ENCODE peak calls at places on chromosomes 3 and 15, in six cellular contexts. One of them, this sample, is unnamed. For H3K9me3 and H3K4me1, the result is how much of the 10 kb centered on the place peaks cover.

GRCh38 chr3:139846729-139847128 is 88.3 kb upstream of the CLSTN2 start:
- DNase-seq in HCT116: no peak
- DNase-seq in H1: no peak
- DNase-seq in GM12878: no peak
- DNase-seq in K562: no peak
- DNase-seq in HepG2: no peak
- DNase-seq in this sample: no peak

GRCh38 chr15:31268911-31269784 is 57.5 kb upstream of the KLF13 start:
- DNase-seq in H1: no peak
- DNase-seq in HepG2: no peak
- DNase-seq in K562: no peak
- DNase-seq in HCT116: no peak
- DNase-seq in GM12878: no peak
- DNase-seq in this sample: no peak

GRCh38 chr15:33064878-33065277 is 129.6 kb downstream of the FMN1 start:
- DNase-seq in H1: no peak
- DNase-seq in HCT116: no peak
- DNase-seq in K562: no peak
- DNase-seq in HepG2: no peak
- DNase-seq in GM12878: no peak
- DNase-seq in this sample: no peak

GRCh38 chr3:2568929-2569328 is 470.3 kb downstream of the CNTN4 start:
- DNase-seq in GM12878: no peak
- DNase-seq in HepG2: no peak
- DNase-seq in H1: no peak
- DNase-seq in HCT116: no peak
- DNase-seq in K562: no peak
- DNase-seq in this sample: no peak

GRCh38 chr3:107657971-107658370 is 135.2 kb downstream of the BBX start:
- DNase-seq in HepG2: no peak
- DNase-seq in H1: no peak
- DNase-seq in K562: no peak
- DNase-seq in GM12878: no peak
- DNase-seq in HCT116: no peak
- DNase-seq in this sample: no peak

GRCh38 chr15:47542312-47543094 is 174.8 kb upstream of the SEMA6D start:
- DNase-seq in HCT116: no peak
- DNase-seq in HepG2: no peak
- DNase-seq in K562: no peak
- DNase-seq in GM12878: no peak
- DNase-seq in H1: no peak
- DNase-seq in this sample: no peak

GRCh38 chr3:81758275-81758674 is 3.2 kb downstream of the GBE1 start:
- DNase-seq in HepG2: peak
- DNase-seq in H1: no peak
- DNase-seq in GM12878: no peak
- DNase-seq in HCT116: no peak
- DNase-seq in K562: no peak
- DNase-seq in this sample: no peak

GRCh38 chr3:110900583-110900982 is 171.0 kb upstream of the NECTIN3 start:
- DNase-seq in H1: no peak
- DNase-seq in HCT116: no peak
- DNase-seq in K562: no peak
- DNase-seq in HepG2: no peak
- DNase-seq in GM12878: no peak
- DNase-seq in this sample: no peak

GRCh38 chr3:141255864-141256263 is 24.2 kb downstream of the PXYLP1 start:
- DNase-seq in K562: peak
- DNase-seq in H1: no peak
- DNase-seq in HCT116: no peak
- DNase-seq in HepG2: peak
- DNase-seq in GM12878: no peak
- DNase-seq in this sample: no peak

GRCh38 chr3:127786358-127787070 is 35.8 kb downstream of the MGLL start:
- DNase-seq in H1: no peak
- DNase-seq in HCT116: no peak
- DNase-seq in GM12878: no peak
- DNase-seq in K562: no peak
- DNase-seq in HepG2: no peak
- DNase-seq in this sample: no peak

GRCh38 chr3:34174740-34175139 is 376.3 kb downstream of the PDCD6IP start:
- DNase-seq in K562: no peak
- DNase-seq in HCT116: no peak
- DNase-seq in H1: no peak
- DNase-seq in GM12878: no peak
- DNase-seq in HepG2: no peak
- DNase-seq in this sample: no peak

GRCh38 chr3:171991166-171991565 is 48.2 kb upstream of the FNDC3B start:
- DNase-seq in HCT116: no peak
- DNase-seq in H1: no peak
- DNase-seq in K562: no peak
- DNase-seq in HepG2: peak
- DNase-seq in GM12878: no peak
- DNase-seq in this sample: no peak

GRCh38 chr3:123449092-123449985 is 449 bp upstream of the ADCY5 start:
- DNase-seq in HepG2: no peak
- DNase-seq in GM12878: no peak
- DNase-seq in H1: no peak
- DNase-seq in HCT116: no peak
- DNase-seq in K562: peak
- DNase-seq in this sample: no peak

GRCh38 chr3:189652042-189652441 is 20.9 kb downstream of the TP63 start:
- DNase-seq in HCT116: peak
- DNase-seq in HepG2: peak
- DNase-seq in H1: no peak
- DNase-seq in GM12878: no peak
- DNase-seq in K562: no peak
- DNase-seq in this sample: peak

GRCh38 chr15:90539789-90540188 is 10.1 kb downstream of the CRTC3 start:
- DNase-seq in HCT116: no peak
- DNase-seq in HepG2: no peak
- DNase-seq in H1: no peak
- DNase-seq in K562: no peak
- DNase-seq in GM12878: no peak
- DNase-seq in this sample: no peak

GRCh38 chr15:71219646-71220045 is 104.4 kb downstream of the THSD4 start:
- DNase-seq in GM12878: no peak
- DNase-seq in H1: no peak
- DNase-seq in HepG2: no peak
- DNase-seq in HCT116: no peak
- DNase-seq in K562: no peak
- DNase-seq in this sample: no peak

GRCh38 chr15:85100186-85100937 is 118.7 kb downstream of the PDE8A start:
- DNase-seq in HCT116: no peak
- DNase-seq in H1: no peak
- DNase-seq in GM12878: no peak
- DNase-seq in HepG2: no peak
- DNase-seq in K562: no peak
- DNase-seq in this sample: no peak

GRCh38 chr3:195384952-195385351 is 57.9 kb downstream of the ACAP2 start:
- DNase-seq in GM12878: no peak
- DNase-seq in H1: no peak
- DNase-seq in K562: no peak
- DNase-seq in HCT116: no peak
- DNase-seq in HepG2: no peak
- DNase-seq in this sample: no peak

GRCh38 chr15:48031973-48032372 is 88.8 kb upstream of the SLC24A5 start:
- DNase-seq in GM12878: no peak
- DNase-seq in H1: no peak
- DNase-seq in HepG2: no peak
- DNase-seq in HCT116: no peak
- DNase-seq in K562: no peak
- DNase-seq in this sample: no peak

GRCh38 chr15:70050447-70050846 is 47.3 kb downstream of the TLE3 start:
- DNase-seq in GM12878: no peak
- DNase-seq in HepG2: no peak
- DNase-seq in HCT116: no peak
- DNase-seq in K562: no peak
- DNase-seq in H1: no peak
- DNase-seq in this sample: no peak

GRCh38 chr3:71858493-71859127 is 73.7 kb upstream of the PROK2 start:
- DNase-seq in H1: no peak
- DNase-seq in HepG2: no peak
- DNase-seq in GM12878: no peak
- DNase-seq in K562: no peak
- DNase-seq in HCT116: no peak
- DNase-seq in this sample: no peak

GRCh38 chr3:131699001-131699400 is 196.2 kb upstream of the MRPL3 start:
- DNase-seq in HepG2: no peak
- DNase-seq in GM12878: no peak
- DNase-seq in K562: no peak
- DNase-seq in H1: no peak
- DNase-seq in HCT116: no peak
- DNase-seq in this sample: no peak

GRCh38 chr15:75016431-75016830 is 7.0 kb upstream of the PPCDC start:
- DNase-seq in HCT116: no peak
- DNase-seq in H1: no peak
- DNase-seq in GM12878: no peak
- DNase-seq in K562: no peak
- DNase-seq in HepG2: no peak
- DNase-seq in this sample: no peak

GRCh38 chr3:37198547-37198946 is 24.2 kb upstream of the LRRFIP2 start:
- DNase-seq in K562: no peak
- DNase-seq in HCT116: no peak
- DNase-seq in GM12878: no peak
- DNase-seq in H1: no peak
- DNase-seq in HepG2: no peak
- DNase-seq in this sample: no peak

GRCh38 chr3:37194533-37194932 is 20.2 kb upstream of the LRRFIP2 start:
- DNase-seq in HepG2: no peak
- DNase-seq in HCT116: no peak
- DNase-seq in H1: no peak
- DNase-seq in GM12878: no peak
- DNase-seq in K562: no peak
- DNase-seq in this sample: no peak

GRCh38 chr3:37198996-37199395 is 24.6 kb upstream of the LRRFIP2 start:
- DNase-seq in H1: no peak
- DNase-seq in HCT116: no peak
- DNase-seq in HepG2: no peak
- DNase-seq in GM12878: no peak
- DNase-seq in K562: no peak
- DNase-seq in this sample: no peak

GRCh38 chr3:37200141-37200540 is 25.8 kb upstream of the LRRFIP2 start:
- DNase-seq in HepG2: no peak
- DNase-seq in GM12878: no peak
- DNase-seq in H1: no peak
- DNase-seq in K562: no peak
- DNase-seq in HCT116: no peak
- DNase-seq in this sample: no peak

DNA sequence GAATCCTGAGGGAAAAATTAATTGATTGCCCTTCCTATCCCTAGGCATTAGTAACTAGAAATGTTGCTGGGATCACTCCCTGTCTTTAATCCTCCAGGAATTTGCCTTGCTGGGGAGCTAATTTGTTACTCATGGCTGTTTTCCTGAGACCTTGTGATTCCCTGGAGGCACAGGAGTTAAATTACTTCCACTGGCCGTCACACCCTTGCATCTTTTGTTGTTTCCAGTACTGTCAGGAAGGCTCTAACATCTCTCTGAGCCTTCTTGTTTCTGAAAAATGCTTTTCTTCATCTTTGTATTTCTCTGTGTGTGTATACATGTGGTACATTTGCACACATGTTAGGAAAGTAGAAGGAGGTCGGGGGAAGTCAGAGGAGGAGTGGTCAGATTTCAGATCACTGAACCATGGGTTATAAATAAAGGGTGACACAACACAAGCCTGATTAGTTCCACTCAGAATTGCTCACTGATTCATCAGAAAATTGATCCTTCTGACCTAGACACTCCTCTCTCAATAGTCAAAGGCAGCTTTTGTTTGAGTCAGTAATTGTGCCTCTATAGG is 23.5 kb upstream of the LRRFIP2 start:
- DNase-seq in HepG2: no peak
- DNase-seq in GM12878: no peak
- DNase-seq in H1: no peak
- DNase-seq in HCT116: peak
- DNase-seq in K562: no peak
- DNase-seq in this sample: no peak
- TF ChIP-seq ZNF274 in HepG2: no peak
- TF ChIP-seq ZNF274 in GM12878: no peak
- TF ChIP-seq ZNF274 in H1: no peak
- TF ChIP-seq ZNF274 in HCT116: no peak
- TF ChIP-seq ZNF274 in K562: no peak
- TF ChIP-seq ZNF274 in this sample: no peak

GRCh38 chr15:25188551-25189101 is 233.8 kb downstream of the SNRPN start:
- DNase-seq in HCT116: no peak
- DNase-seq in H1: no peak
- DNase-seq in HepG2: no peak
- DNase-seq in K562: no peak
- DNase-seq in GM12878: no peak
- DNase-seq in this sample: no peak
- H3K9me3 ChIP-seq in HCT116: under half
- H3K9me3 ChIP-seq in H1: half or more
- H3K9me3 ChIP-seq in HepG2: half or more
- H3K9me3 ChIP-seq in K562: under half
- H3K9me3 ChIP-seq in GM12878: under half
- H3K9me3 ChIP-seq in this sample: under half

DNA sequence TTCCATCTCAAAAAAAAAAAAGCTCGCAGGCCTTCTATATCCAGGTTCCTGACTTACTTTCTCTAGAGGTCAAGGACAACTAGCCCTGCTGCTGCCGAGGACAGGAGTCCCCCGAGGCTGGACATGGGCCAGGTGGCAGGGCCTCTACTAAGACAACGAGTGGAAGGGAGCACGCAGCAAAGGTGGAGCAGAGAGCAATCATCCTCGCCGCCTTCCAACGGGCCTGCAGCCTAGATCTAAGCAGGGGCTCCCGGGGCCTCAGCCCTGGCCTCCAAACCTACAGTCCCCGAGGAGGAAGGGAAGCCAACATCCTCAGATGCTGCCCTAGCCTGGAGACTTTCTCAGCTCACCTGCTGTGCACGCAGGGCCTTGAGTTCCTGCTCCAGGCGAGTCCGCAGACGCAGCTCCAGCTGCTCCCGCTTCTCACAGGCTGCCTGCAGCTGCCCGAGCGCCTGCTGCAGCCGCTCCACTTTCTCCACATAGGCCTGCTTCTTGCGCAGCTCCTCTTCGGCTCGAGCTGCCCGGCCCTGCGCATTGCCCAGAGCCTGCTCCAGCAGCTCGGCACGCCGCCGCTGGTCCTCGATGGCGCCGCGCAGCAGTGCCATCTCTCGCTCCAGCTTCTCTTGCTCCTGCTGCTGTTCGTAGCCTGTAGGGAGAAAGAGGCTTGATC is 12.9 kb downstream of the AMOTL2 start:
- DNase-seq in HepG2: no peak
- DNase-seq in HCT116: no peak
- DNase-seq in GM12878: no peak
- DNase-seq in H1: no peak
- DNase-seq in K562: no peak
- DNase-seq in this sample: no peak
- H3K4me1 ChIP-seq in HepG2: under half
- H3K4me1 ChIP-seq in HCT116: half or more
- H3K4me1 ChIP-seq in GM12878: under half
- H3K4me1 ChIP-seq in H1: under half
- H3K4me1 ChIP-seq in K562: under half
- H3K4me1 ChIP-seq in this sample: half or more

DNA sequence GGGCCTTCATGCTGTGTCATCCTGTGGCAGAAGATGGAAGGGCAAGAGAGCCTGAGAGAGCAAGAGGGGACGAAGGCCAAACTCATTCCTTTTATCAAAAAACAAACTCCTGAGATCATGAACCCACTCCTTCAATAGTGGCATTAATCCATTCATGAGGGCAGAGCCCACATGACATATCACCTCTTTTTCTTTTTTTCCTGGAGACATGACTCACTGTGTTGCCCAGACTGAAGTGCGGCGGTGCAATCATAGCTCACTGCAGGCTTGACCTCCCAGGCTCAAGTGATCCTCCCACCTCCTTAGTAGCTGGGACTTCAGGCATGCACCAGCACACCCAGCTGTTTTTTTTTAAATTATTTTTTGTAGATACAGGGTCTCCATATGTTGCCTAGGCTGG is 92.0 kb upstream of the RNU6-1 start:
- DNase-seq in H1: no peak
- DNase-seq in GM12878: no peak
- DNase-seq in HCT116: no peak
- DNase-seq in K562: no peak
- DNase-seq in HepG2: no peak
- DNase-seq in this sample: no peak
- TF ChIP-seq ZNF274 in H1: no peak
- TF ChIP-seq ZNF274 in GM12878: no peak
- TF ChIP-seq ZNF274 in HCT116: no peak
- TF ChIP-seq ZNF274 in K562: no peak
- TF ChIP-seq ZNF274 in HepG2: no peak
- TF ChIP-seq ZNF274 in this sample: no peak